ENCODE peak calls at places on chromosome 15, in eight cellular contexts. T is iPS DF 19.7; V is RPMI8226; C is left lung; Z is COR-L47; X is AG04450; U is DMS153; R is activated naive CD8-positive, alpha-beta T cell treated with anti-CD3 and anti-CD28 coated beads, Interleukin-2, amount 50 U/mL, for 24 hours. P is an unnamed sample.

GRCh38 chr15:82944840-82945239 is 7.7 kb downstream of the HOMER2 start:
- DNase-seq in T (no peak), V (no peak), C (no peak), Z (no peak), X (no peak), U (no peak), R (no peak), P (peak; percentile 16)

GRCh38 chr15:39934415-39935044 is 615 bp downstream of the EIF2AK4 start:
- DNase-seq in T (no peak), V (peak; percentile 43), C (no peak), Z (no peak), X (no peak), U (no peak), R (peak; percentile 6), P (peak; percentile 31)

GRCh38 chr15:25910832-25911231 is 47.7 kb upstream of the ATP10A start:
- DNase-seq in T (no peak), V (peak; percentile 54), C (no peak), Z (no peak), X (no peak), U (no peak), R (no peak), P (no peak)

GRCh38 chr15:44812029-44812517 is 75.7 kb downstream of the TRIM69 start:
- DNase-seq in T (no peak), V (no peak), C (no peak), Z (peak; percentile 98), X (no peak), U (peak; percentile 94), R (no peak), P (no peak)

GRCh38 chr15:57560976-57561711 is 30.6 kb upstream of the MYZAP start:
- DNase-seq in T (no peak), V (peak; percentile 83), C (peak; percentile 58), Z (peak; percentile 58), X (peak; percentile 26), U (peak; percentile 4), R (peak; percentile 63), P (peak; percentile 80)

GRCh38 chr15:67025719-67026118 is 39.7 kb upstream of the SMAD3 start:
- DNase-seq in T (no peak), V (peak; percentile 81), C (peak; percentile 43), Z (no peak), X (no peak), U (no peak), R (no peak), P (peak; percentile 58)

GRCh38 chr15:71790081-71790480 is 20.3 kb upstream of the NR2E3 start:
- DNase-seq in T (no peak), V (no peak), C (no peak), Z (no peak), X (no peak), U (no peak), R (no peak), P (no peak)

GRCh38 chr15:84949845-84950569 is 31.6 kb upstream of the PDE8A start:
- DNase-seq in T (no peak), V (no peak), C (no peak), Z (no peak), X (no peak), U (no peak), R (no peak), P (no peak)

GRCh38 chr15:73942751-73943270 is 16.5 kb downstream of the LOXL1 start:
- DNase-seq in T (no peak), V (no peak), C (no peak), Z (no peak), X (no peak), U (no peak), R (no peak), P (no peak)

GRCh38 chr15:43769584-43770228 is 7.1 kb downstream of the ELL3 start:
- DNase-seq in T (no peak), V (peak; percentile 52), C (peak; percentile 47), Z (peak; percentile 28), X (peak; percentile 49), U (no peak), R (peak; percentile 70), P (peak; percentile 76)

GRCh38 chr15:70379134-70379533 is 281.4 kb upstream of the TLE3 start:
- DNase-seq in T (no peak), V (no peak), C (no peak), Z (no peak), X (no peak), U (no peak), R (no peak), P (no peak)

GRCh38 chr15:70722266-70723123 is 40.9 kb downstream of the UACA start:
- DNase-seq in T (no peak), V (peak; percentile 64), C (no peak), Z (peak; percentile 39), X (peak; percentile 43), U (no peak), R (no peak), P (peak; percentile 62)

GRCh38 chr15:62606376-62607164 is 436.0 kb upstream of the TPM1 start:
- DNase-seq in T (no peak), V (no peak), C (no peak), Z (no peak), X (peak; percentile 98), U (no peak), R (no peak), P (no peak)

GRCh38 chr15:88334436-88334835 is 77.9 kb upstream of the NTRK3 start:
- DNase-seq in T (no peak), V (no peak), C (no peak), Z (no peak), X (no peak), U (no peak), R (no peak), P (no peak)

GRCh38 chr15:43346305-43346704 is 15.9 kb upstream of the LCMT2 start:
- DNase-seq in T (no peak), V (no peak), C (no peak), Z (no peak), X (no peak), U (no peak), R (no peak), P (peak; percentile 33)

GRCh38 chr15:85752591-85752990 is 42.1 kb downstream of the KLHL25 start:
- DNase-seq in T (no peak), V (no peak), C (peak; percentile 45), Z (no peak), X (no peak), U (no peak), R (no peak), P (no peak)

GRCh38 chr15:65400760-65401606 is 21.8 kb downstream of the IGDCC4 start:
- DNase-seq in T (peak; percentile 85), V (peak; percentile 84), C (no peak), Z (peak; percentile 91), X (no peak), U (peak; percentile 1), R (peak; percentile 64), P (peak; percentile 94)